ENCODE peak calls at places on chromosomes 16 and 17, in five cellular contexts. F is GM18507; P is NCI-H1417; I is naive thymus-derived CD8-positive, alpha-beta T cell; X is NCI-H1092. R is an unnamed sample.

GRCh38 chr17:50945779-50946222 is 79.6 kb upstream of the TOB1 start:
- DNase-seq in I (no peak), P (no peak), F (no peak), X (no peak), R (no peak)

GRCh38 chr16:84562174-84562815 is 55.6 kb downstream of the COTL1 start:
- DNase-seq in P (no peak), I (no peak), X (no peak), F (no peak), R (no peak)

GRCh38 chr17:67642488-67642887 is 75.2 kb upstream of the NOL11 start:
- DNase-seq in P (no peak), I (no peak), F (no peak), X (no peak), R (no peak)

GRCh38 chr17:28792877-28793666 is 49.3 kb downstream of the TRAF4 start:
- DNase-seq in P (no peak), F (no peak), X (no peak), I (no peak), R (no peak)

GRCh38 chr16:69565611-69566436 is at the start of gene NFAT5:
- DNase-seq in F (peak), X (peak), P (peak), I (peak), R (peak)

GRCh38 chr17:15955793-15956541 is 11.0 kb downstream of the ADORA2B start:
- DNase-seq in X (no peak), P (no peak), I (no peak), F (no peak), R (no peak)

GRCh38 chr17:16926061-16926511 is 45.8 kb downstream of the TNFRSF13B start:
- DNase-seq in P (no peak), I (no peak), F (no peak), X (no peak), R (no peak)

GRCh38 chr17:14070344-14071007 is 1.2 kb downstream of the COX10 start:
- DNase-seq in P (no peak), F (no peak), X (no peak), I (no peak), R (no peak)

GRCh38 chr17:50396261-50397110 is 837 bp downstream of the LRRC59 start:
- DNase-seq in I (no peak), F (no peak), P (peak), X (no peak), R (no peak)

GRCh38 chr17:8420041-8420934 is 15.4 kb upstream of the NDEL1 start:
- DNase-seq in X (no peak), I (no peak), F (no peak), P (no peak), R (no peak)

GRCh38 chr16:20675488-20676267 is 21.8 kb downstream of the ACSM1 start:
- DNase-seq in F (no peak), X (peak), I (no peak), P (peak), R (no peak)